ENCODE peak calls at places on chromosomes 7 and 10, in ten cellular contexts. Z is kidney, R is hepatocyte, B is AG04449, A is dorsolateral prefrontal cortex, L is osteocyte, G is cardiac fibroblast, C is fibroblast of mammary gland, P is heart right ventricle, Q is left ventricle myocardium inferior. N is an unnamed sample.

GRCh38 chr10:113945075-113945686 is 90.7 kb downstream of the NHLRC2 start:
- DNase-seq in Q (no peak), G (peak; percentile 34), C (peak; percentile 32), P (no peak), Z (no peak), R (peak; percentile 50), B (peak; percentile 21), L (no peak), A (no peak), N (no peak)

GRCh38 chr10:127151541-127151940 is 44.9 kb downstream of the INSYN2A start:
- DNase-seq in L (peak; percentile 19), G (no peak), Z (no peak), Q (no peak), A (no peak), B (no peak), R (no peak), C (peak; percentile 56), P (no peak), N (no peak)

GRCh38 chr10:70357447-70358035 is 24.9 kb downstream of the LRRC20 start:
- DNase-seq in Z (peak; percentile 9), B (no peak), Q (no peak), C (peak; percentile 70), G (no peak), R (no peak), P (no peak), L (no peak), A (no peak), N (no peak)

GRCh38 chr10:121084029-121084674 is 233.0 kb downstream of the WDR11 start:
- DNase-seq in Q (no peak), R (no peak), Z (no peak), C (no peak), L (no peak), B (no peak), A (peak; percentile 43), P (no peak), G (no peak), N (no peak)

GRCh38 chr7:129530881-129531391 is 28.6 kb downstream of the SMKR1 start:
- DNase-seq in Q (no peak), A (no peak), R (peak; percentile 13), L (no peak), C (peak; percentile 91), B (no peak), P (no peak), Z (peak; percentile 2), G (peak; percentile 35), N (no peak)

GRCh38 chr7:107628461-107629064 is 32.1 kb upstream of the SLC26A4 start:
- DNase-seq in P (no peak), R (no peak), L (no peak), C (no peak), Z (no peak), G (no peak), B (no peak), A (no peak), Q (no peak), N (no peak)

GRCh38 chr7:67470256-67470751 is 473.7 kb downstream of the TYW1 start:
- DNase-seq in A (peak; percentile 26), L (no peak), P (no peak), G (no peak), Z (no peak), C (no peak), B (no peak), R (peak; percentile 47), Q (peak; percentile 15), N (no peak)

GRCh38 chr7:2217716-2218443 is 14.9 kb downstream of the MAD1L1 start:
- DNase-seq in G (no peak), P (no peak), C (no peak), R (no peak), Q (no peak), A (no peak), L (no peak), B (no peak), Z (no peak), N (no peak)

GRCh38 chr7:44463169-44463808 is 27.2 kb downstream of the NUDCD3 start:
- DNase-seq in G (peak; percentile 46), Q (no peak), C (peak; percentile 30), P (no peak), A (no peak), Z (no peak), L (no peak), B (no peak), R (no peak), N (no peak)
- TF ChIP-seq CTCF in G (peak; percentile 25), Q (peak; percentile 36), C (peak; percentile 34), P (no peak), A (peak; percentile 21), Z (no peak), L (peak; percentile 38), B (no peak), R (peak; percentile 22), N (peak; percentile 15)

DNA sequence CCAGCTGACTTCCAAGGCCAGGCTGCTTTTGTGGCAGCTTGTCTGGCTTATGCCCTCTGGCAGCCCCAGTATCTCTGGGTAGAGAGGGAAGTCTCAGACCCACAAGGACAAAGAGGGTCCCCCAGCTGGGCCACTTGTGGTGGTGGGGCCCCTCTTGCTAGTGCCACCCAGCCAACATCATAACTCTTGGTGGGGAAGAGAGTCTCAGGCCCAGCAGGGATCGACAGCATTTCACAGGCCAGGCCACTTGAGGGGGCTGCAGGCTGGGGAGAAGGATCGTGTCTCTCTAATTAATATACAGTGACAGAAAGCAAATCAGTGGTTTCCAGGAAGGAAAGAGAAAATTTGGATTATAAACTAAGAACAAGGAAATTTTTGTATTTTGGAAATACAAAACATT is 76.0 kb downstream of the TYW1B start:
- DNase-seq in A (no peak), B (no peak), L (no peak), R (no peak), C (no peak), G (peak; percentile 8), Q (no peak), P (no peak), Z (no peak), N (no peak)
- TF ChIP-seq CTCF in A (peak; percentile 19), B (peak; percentile 31), L (peak; percentile 12), R (no peak), C (no peak), G (peak; percentile 11), Q (no peak), P (no peak), Z (no peak), N (no peak)

GRCh38 chr10:1194161-1194560 is 138.0 kb downstream of the WDR37 start:
- DNase-seq in Z (no peak), B (no peak), G (no peak), A (no peak), Q (no peak), L (no peak), C (no peak), R (no peak), P (no peak), N (no peak)

GRCh38 chr10:1197384-1197783 is 141.2 kb downstream of the WDR37 start:
- DNase-seq in G (no peak), B (no peak), Q (no peak), A (no peak), L (no peak), C (no peak), R (peak; percentile 45), Z (no peak), P (no peak), N (peak; percentile 1)

GRCh38 chr10:1198453-1199344 is 142.5 kb downstream of the WDR37 start:
- DNase-seq in Z (no peak), B (no peak), G (no peak), Q (no peak), R (no peak), C (no peak), P (no peak), L (peak; percentile 54), A (no peak), N (peak; percentile 69)

GRCh38 chr10:1195828-1196227 is 139.6 kb downstream of the WDR37 start:
- DNase-seq in R (no peak), Z (no peak), A (no peak), L (no peak), Q (no peak), C (no peak), P (no peak), B (no peak), G (no peak), N (peak; percentile 32)

GRCh38 chr10:1196656-1197055 is 140.5 kb downstream of the WDR37 start:
- DNase-seq in P (no peak), Q (no peak), L (no peak), B (no peak), C (no peak), A (no peak), Z (no peak), G (no peak), R (no peak), N (no peak)
- TF ChIP-seq CTCF in P (no peak), Q (no peak), L (no peak), B (no peak), C (no peak), A (no peak), Z (no peak), G (no peak), R (no peak), N (no peak)

GRCh38 chr10:103592186-103593021 is 98.9 kb downstream of the NEURL1 start:
- DNase-seq in A (no peak), R (peak; percentile 74), Z (no peak), L (no peak), P (no peak), G (peak; percentile 46), Q (no peak), C (peak; percentile 35), B (no peak), N (no peak)
- TF ChIP-seq CTCF in A (peak; percentile 60), R (peak; percentile 70), Z (peak; percentile 39), L (peak; percentile 69), P (peak; percentile 23), G (peak; percentile 76), Q (peak; percentile 64), C (peak; percentile 67), B (peak; percentile 80), N (no peak)

DNA sequence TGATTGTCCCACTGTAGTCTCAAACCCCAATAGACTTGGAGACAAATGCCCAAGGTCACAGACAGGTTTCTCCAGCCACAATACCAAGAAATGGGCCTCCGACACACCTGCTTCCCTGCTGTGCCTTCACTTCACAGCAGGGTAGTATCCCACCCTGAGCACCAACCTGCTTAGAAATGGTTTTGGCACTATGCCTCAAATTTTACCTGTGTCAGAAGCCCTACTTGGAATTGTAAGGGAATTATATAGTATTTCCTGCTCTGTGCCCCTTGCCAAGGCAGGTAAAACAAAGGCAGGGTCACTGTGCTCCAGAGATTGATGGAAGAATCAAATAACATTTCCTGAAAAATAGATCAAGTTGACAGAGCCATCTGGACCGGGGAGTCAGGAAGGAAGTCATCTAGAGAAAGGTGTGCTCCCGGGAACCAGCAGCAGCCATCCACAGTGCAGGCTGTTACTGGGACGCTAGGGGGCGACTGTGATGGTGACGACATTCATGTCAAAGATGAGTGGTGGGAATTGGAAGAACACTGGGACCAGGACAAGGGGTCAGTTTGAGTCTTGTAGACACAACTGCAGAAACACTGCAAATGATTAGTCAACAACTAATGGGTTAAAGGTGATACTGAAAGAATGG is 117.8 kb upstream of the AKR1E2 start:
- DNase-seq in G (no peak), B (no peak), Z (no peak), R (no peak), P (no peak), C (no peak), A (no peak), Q (no peak), L (no peak), N (no peak)
- TF ChIP-seq CTCF in G (peak; percentile 25), B (no peak), Z (no peak), R (no peak), P (no peak), C (peak; percentile 35), A (no peak), Q (peak; percentile 28), L (peak; percentile 28), N (no peak)

GRCh38 chr7:35508623-35509400 is 186.1 kb downstream of the HERPUD2 start:
- DNase-seq in Z (no peak), Q (no peak), P (no peak), C (no peak), B (no peak), R (peak; percentile 10), G (no peak), A (no peak), L (no peak), N (no peak)
- TF ChIP-seq CTCF in Z (no peak), Q (no peak), P (no peak), C (no peak), B (no peak), R (peak; percentile 26), G (no peak), A (no peak), L (no peak), N (no peak)

N was measured in suprapubic skin.